ENCODE peak calls at places on chromosomes 3 and 15, in seven cellular contexts. One of them, this sample, is unnamed.

GRCh38 chr3:78919021-78919755 is 848.6 kb downstream of the ROBO1 start:
- DNase-seq in WERI-Rb-1: no peak
- DNase-seq in fibroblast of mammary gland: peak; percentile 91
- DNase-seq in Daoy: peak; percentile 74
- DNase-seq in SIG-M5: no peak
- DNase-seq in NCI-H1436: no peak
- DNase-seq in posterior vena cava: no peak
- DNase-seq in this sample: peak; percentile 98

GRCh38 chr3:66376568-66376967 is 124.3 kb downstream of the LRIG1 start:
- DNase-seq in SIG-M5: no peak
- DNase-seq in fibroblast of mammary gland: peak; percentile 88
- DNase-seq in posterior vena cava: no peak
- DNase-seq in WERI-Rb-1: no peak
- DNase-seq in Daoy: peak; percentile 32
- DNase-seq in NCI-H1436: no peak
- DNase-seq in this sample: peak; percentile 85

GRCh38 chr3:135513106-135514063 is 452.1 kb upstream of the PPP2R3A start:
- DNase-seq in Daoy: peak; percentile 78
- DNase-seq in fibroblast of mammary gland: peak; percentile 84
- DNase-seq in WERI-Rb-1: no peak
- DNase-seq in NCI-H1436: no peak
- DNase-seq in SIG-M5: no peak
- DNase-seq in posterior vena cava: no peak
- DNase-seq in this sample: peak; percentile 76

GRCh38 chr15:40770147-40770721 is 454 bp downstream of the C15orf62 start:
- DNase-seq in NCI-H1436: peak; percentile 41
- DNase-seq in SIG-M5: no peak
- DNase-seq in Daoy: peak; percentile 22
- DNase-seq in WERI-Rb-1: peak; percentile 86
- DNase-seq in fibroblast of mammary gland: no peak
- DNase-seq in posterior vena cava: no peak
- DNase-seq in this sample: no peak

GRCh38 chr3:62884041-62884870 is 9.0 kb upstream of the CADPS start:
- DNase-seq in Daoy: no peak
- DNase-seq in posterior vena cava: no peak
- DNase-seq in SIG-M5: no peak
- DNase-seq in fibroblast of mammary gland: no peak
- DNase-seq in NCI-H1436: no peak
- DNase-seq in WERI-Rb-1: no peak
- DNase-seq in this sample: no peak

GRCh38 chr3:11548721-11549131 is 95.0 kb downstream of the VGLL4 start:
- DNase-seq in Daoy: peak; percentile 76
- DNase-seq in SIG-M5: no peak
- DNase-seq in fibroblast of mammary gland: peak; percentile 83
- DNase-seq in WERI-Rb-1: no peak
- DNase-seq in NCI-H1436: no peak
- DNase-seq in posterior vena cava: peak; percentile 56
- DNase-seq in this sample: peak; percentile 73

GRCh38 chr3:133943639-133944131 is 48.0 kb upstream of the RAB6B start:
- DNase-seq in fibroblast of mammary gland: peak; percentile 89
- DNase-seq in posterior vena cava: peak; percentile 71
- DNase-seq in WERI-Rb-1: no peak
- DNase-seq in NCI-H1436: no peak
- DNase-seq in Daoy: peak; percentile 90
- DNase-seq in SIG-M5: peak; percentile 58
- DNase-seq in this sample: peak; percentile 98

GRCh38 chr3:197001106-197001971 is 28.3 kb downstream of the MELTF start:
- DNase-seq in NCI-H1436: no peak
- DNase-seq in Daoy: no peak
- DNase-seq in fibroblast of mammary gland: no peak
- DNase-seq in SIG-M5: no peak
- DNase-seq in posterior vena cava: peak; percentile 69
- DNase-seq in WERI-Rb-1: no peak
- DNase-seq in this sample: no peak

GRCh38 chr15:31270767-31271166 is 55.9 kb upstream of the KLF13 start:
- DNase-seq in fibroblast of mammary gland: no peak
- DNase-seq in SIG-M5: no peak
- DNase-seq in WERI-Rb-1: no peak
- DNase-seq in Daoy: no peak
- DNase-seq in NCI-H1436: no peak
- DNase-seq in posterior vena cava: peak; percentile 44
- DNase-seq in this sample: no peak

GRCh38 chr15:87477759-87478687 is 778.5 kb downstream of the NTRK3 start:
- DNase-seq in posterior vena cava: no peak
- DNase-seq in NCI-H1436: no peak
- DNase-seq in SIG-M5: no peak
- DNase-seq in Daoy: peak; percentile 59
- DNase-seq in fibroblast of mammary gland: peak; percentile 19
- DNase-seq in WERI-Rb-1: no peak
- DNase-seq in this sample: peak; percentile 49

GRCh38 chr15:67794832-67795574 is 30.3 kb upstream of the SKOR1 start:
- DNase-seq in WERI-Rb-1: no peak
- DNase-seq in SIG-M5: no peak
- DNase-seq in NCI-H1436: no peak
- DNase-seq in fibroblast of mammary gland: no peak
- DNase-seq in Daoy: no peak
- DNase-seq in posterior vena cava: no peak
- DNase-seq in this sample: no peak

GRCh38 chr3:179603831-179604230 is 607 bp downstream of the MRPL47 start:
- DNase-seq in Daoy: no peak
- DNase-seq in fibroblast of mammary gland: no peak
- DNase-seq in posterior vena cava: no peak
- DNase-seq in SIG-M5: no peak
- DNase-seq in WERI-Rb-1: no peak
- DNase-seq in NCI-H1436: no peak
- DNase-seq in this sample: no peak

GRCh38 chr3:142577701-142578308 is 728 bp downstream of the ATR start:
- DNase-seq in Daoy: no peak
- DNase-seq in WERI-Rb-1: no peak
- DNase-seq in posterior vena cava: no peak
- DNase-seq in SIG-M5: no peak
- DNase-seq in NCI-H1436: no peak
- DNase-seq in fibroblast of mammary gland: peak; percentile 37
- DNase-seq in this sample: peak; percentile 29

GRCh38 chr15:59622289-59622688 is 10.7 kb downstream of the GCNT3 start:
- DNase-seq in Daoy: peak; percentile 77
- DNase-seq in WERI-Rb-1: peak; percentile 35
- DNase-seq in fibroblast of mammary gland: peak; percentile 63
- DNase-seq in posterior vena cava: no peak
- DNase-seq in NCI-H1436: peak; percentile 7
- DNase-seq in SIG-M5: no peak
- DNase-seq in this sample: peak; percentile 34

GRCh38 chr3:89947357-89947954 is 840.0 kb downstream of the EPHA3 start:
- DNase-seq in posterior vena cava: no peak
- DNase-seq in SIG-M5: no peak
- DNase-seq in fibroblast of mammary gland: no peak
- DNase-seq in NCI-H1436: no peak
- DNase-seq in Daoy: no peak
- DNase-seq in WERI-Rb-1: no peak
- DNase-seq in this sample: no peak

GRCh38 chr15:71112429-71112828 is 2.8 kb upstream of the THSD4 start:
- DNase-seq in SIG-M5: no peak
- DNase-seq in Daoy: no peak
- DNase-seq in fibroblast of mammary gland: peak; percentile 5
- DNase-seq in WERI-Rb-1: no peak
- DNase-seq in NCI-H1436: no peak
- DNase-seq in posterior vena cava: no peak
- DNase-seq in this sample: peak; percentile 41

GRCh38 chr15:85772668-85773067 is 22.1 kb downstream of the KLHL25 start:
- DNase-seq in fibroblast of mammary gland: no peak
- DNase-seq in SIG-M5: no peak
- DNase-seq in WERI-Rb-1: no peak
- DNase-seq in NCI-H1436: no peak
- DNase-seq in Daoy: no peak
- DNase-seq in posterior vena cava: no peak
- DNase-seq in this sample: no peak

GRCh38 chr15:91049378-91050127 is 27.2 kb upstream of the VPS33B start:
- DNase-seq in fibroblast of mammary gland: peak; percentile 71
- DNase-seq in NCI-H1436: peak; percentile 30
- DNase-seq in posterior vena cava: no peak
- DNase-seq in SIG-M5: peak; percentile 13
- DNase-seq in WERI-Rb-1: peak; percentile 78
- DNase-seq in Daoy: peak; percentile 61
- DNase-seq in this sample: peak; percentile 53

GRCh38 chr15:98123297-98123696 is 162.8 kb downstream of the ARRDC4 start:
- DNase-seq in posterior vena cava: no peak
- DNase-seq in NCI-H1436: no peak
- DNase-seq in fibroblast of mammary gland: peak; percentile 40
- DNase-seq in WERI-Rb-1: no peak
- DNase-seq in Daoy: no peak
- DNase-seq in SIG-M5: no peak
- DNase-seq in this sample: no peak

GRCh38 chr3:149188494-149188893 is 33.1 kb downstream of the CP start:
- DNase-seq in WERI-Rb-1: no peak
- DNase-seq in fibroblast of mammary gland: peak; percentile 35
- DNase-seq in NCI-H1436: no peak
- DNase-seq in Daoy: no peak
- DNase-seq in SIG-M5: no peak
- DNase-seq in posterior vena cava: no peak
- DNase-seq in this sample: peak; percentile 17

GRCh38 chr3:189975376-189975990 is 145.2 kb downstream of the P3H2 start:
- DNase-seq in SIG-M5: no peak
- DNase-seq in posterior vena cava: no peak
- DNase-seq in WERI-Rb-1: no peak
- DNase-seq in fibroblast of mammary gland: peak; percentile 52
- DNase-seq in Daoy: no peak
- DNase-seq in NCI-H1436: no peak
- DNase-seq in this sample: peak; percentile 31

GRCh38 chr3:120095226-120096165 is 1.2 kb upstream of the GSK3B start:
- DNase-seq in NCI-H1436: peak; percentile 96
- DNase-seq in SIG-M5: peak; percentile 68
- DNase-seq in fibroblast of mammary gland: peak; percentile 83
- DNase-seq in Daoy: peak; percentile 96
- DNase-seq in WERI-Rb-1: peak; percentile 89
- DNase-seq in posterior vena cava: peak; percentile 97
- DNase-seq in this sample: peak; percentile 89

GRCh38 chr3:27643355-27643754 is 78.8 kb downstream of the EOMES start:
- DNase-seq in WERI-Rb-1: no peak
- DNase-seq in posterior vena cava: no peak
- DNase-seq in SIG-M5: no peak
- DNase-seq in fibroblast of mammary gland: peak; percentile 49
- DNase-seq in NCI-H1436: no peak
- DNase-seq in Daoy: peak; percentile 12
- DNase-seq in this sample: peak; percentile 25